ENCODE peak calls at places on chromosomes 2 and 18, in eight cellular contexts. P, U, A, D, K, H, S and G are unnamed samples.
A peak's percentile ranks its signal among the peaks of the same experiment; 100 is the strongest.

GRCh38 chr18:35186491-35187034 is 54.3 kb upstream of the ZNF397 start:
- DNase-seq in P (no peak), U (no peak), A (no peak), D (no peak), K (no peak), H (no peak), S (no peak), G (no peak)

GRCh38 chr2:226660524-226660923 is 139.1 kb downstream of the IRS1 start:
- DNase-seq in P (peak; percentile 94), U (no peak), A (no peak), D (peak; percentile 68), K (peak; percentile 66), H (no peak), S (no peak), G (no peak)

GRCh38 chr2:219118504-219118903 is 42.1 kb downstream of the NHEJ1 start:
- DNase-seq in P (no peak), U (no peak), A (no peak), D (no peak), K (no peak), H (no peak), S (no peak), G (no peak)

GRCh38 chr2:232979871-232980461 is 33.1 kb downstream of the NGEF start:
- DNase-seq in P (peak; percentile 31), U (peak; percentile 35), A (no peak), D (peak; percentile 58), K (peak; percentile 80), H (no peak), S (no peak), G (no peak)

GRCh38 chr18:48996901-48997463 is 46.2 kb upstream of the SMAD7 start:
- DNase-seq in P (peak; percentile 96), U (no peak), A (no peak), D (peak; percentile 60), K (peak; percentile 99), H (no peak), S (no peak), G (no peak)

GRCh38 chr2:196088209-196088608 is 19.6 kb upstream of the DNAH7 start:
- DNase-seq in P (no peak), U (no peak), A (no peak), D (no peak), K (peak; percentile 34), H (no peak), S (no peak), G (no peak)

GRCh38 chr2:158120664-158121063 is 19.0 kb downstream of the UPP2 start:
- DNase-seq in P (no peak), U (no peak), A (no peak), D (no peak), K (no peak), H (no peak), S (no peak), G (no peak)

GRCh38 chr18:48161201-48161910 is 230.9 kb upstream of the SMAD2 start:
- DNase-seq in P (peak; percentile 27), U (no peak), A (no peak), D (peak; percentile 53), K (peak; percentile 16), H (peak; percentile 34), S (peak; percentile 19), G (peak; percentile 91)

GRCh38 chr2:148298201-148298600 is 277.3 kb downstream of the MBD5 start:
- DNase-seq in P (no peak), U (no peak), A (no peak), D (no peak), K (no peak), H (no peak), S (no peak), G (no peak)

GRCh38 chr2:60925994-60926750 is 44.8 kb downstream of the REL start:
- DNase-seq in P (no peak), U (no peak), A (no peak), D (no peak), K (peak; percentile 18), H (no peak), S (no peak), G (no peak)

GRCh38 chr2:149598014-149598395 is 10.4 kb upstream of the MMADHC start:
- DNase-seq in P (no peak), U (no peak), A (no peak), D (no peak), K (peak; percentile 16), H (no peak), S (no peak), G (no peak)